ENCODE peak calls at places on chromosomes 2 and 18, in ten cellular contexts. One of them, this sample, is unnamed.

GRCh38 chr2:43707255-43707654 is 31.0 kb upstream of the C1GALT1C1L start:
- DNase-seq in stimulated activated CD8-positive, alpha-beta memory T cell treated with anti-CD3 and anti-CD28 coated beads, Interleukin-15, amount 100 ng/mL, for 24 hours: no peak
- DNase-seq in HTR-8/SVneo: peak
- DNase-seq in nephron progenitor cell: no peak
- DNase-seq in activated naive CD4-positive, alpha-beta T cell treated with Interleukin-2 at 50 U/mL for 16 hours: no peak
- DNase-seq in KBM-7: no peak
- DNase-seq in NCI-H2081: no peak
- DNase-seq in hepatocyte: no peak
- DNase-seq in omental fat pad: no peak
- DNase-seq in fibroblast of mammary gland: peak
- DNase-seq in this sample: no peak

GRCh38 chr2:88568179-88568578 is 59.1 kb downstream of the EIF2AK3 start:
- DNase-seq in KBM-7: no peak
- DNase-seq in stimulated activated CD8-positive, alpha-beta memory T cell treated with anti-CD3 and anti-CD28 coated beads, Interleukin-15, amount 100 ng/mL, for 24 hours: no peak
- DNase-seq in HTR-8/SVneo: no peak
- DNase-seq in nephron progenitor cell: no peak
- DNase-seq in NCI-H2081: no peak
- DNase-seq in hepatocyte: no peak
- DNase-seq in fibroblast of mammary gland: no peak
- DNase-seq in omental fat pad: no peak
- DNase-seq in activated naive CD4-positive, alpha-beta T cell treated with Interleukin-2 at 50 U/mL for 16 hours: no peak
- DNase-seq in this sample: no peak

GRCh38 chr18:59659486-59660187 is 37.6 kb downstream of the CCBE1 start:
- DNase-seq in NCI-H2081: no peak
- DNase-seq in hepatocyte: no peak
- DNase-seq in nephron progenitor cell: no peak
- DNase-seq in HTR-8/SVneo: no peak
- DNase-seq in fibroblast of mammary gland: no peak
- DNase-seq in activated naive CD4-positive, alpha-beta T cell treated with Interleukin-2 at 50 U/mL for 16 hours: no peak
- DNase-seq in stimulated activated CD8-positive, alpha-beta memory T cell treated with anti-CD3 and anti-CD28 coated beads, Interleukin-15, amount 100 ng/mL, for 24 hours: no peak
- DNase-seq in omental fat pad: no peak
- DNase-seq in KBM-7: no peak
- DNase-seq in this sample: no peak

GRCh38 chr2:157056200-157056676 is 201.3 kb upstream of the GALNT5 start:
- DNase-seq in NCI-H2081: no peak
- DNase-seq in hepatocyte: no peak
- DNase-seq in HTR-8/SVneo: no peak
- DNase-seq in nephron progenitor cell: no peak
- DNase-seq in fibroblast of mammary gland: peak
- DNase-seq in KBM-7: no peak
- DNase-seq in omental fat pad: no peak
- DNase-seq in stimulated activated CD8-positive, alpha-beta memory T cell treated with anti-CD3 and anti-CD28 coated beads, Interleukin-15, amount 100 ng/mL, for 24 hours: no peak
- DNase-seq in activated naive CD4-positive, alpha-beta T cell treated with Interleukin-2 at 50 U/mL for 16 hours: no peak
- DNase-seq in this sample: no peak

GRCh38 chr2:164824865-164825264 is 16.8 kb downstream of the COBLL1 start:
- DNase-seq in HTR-8/SVneo: no peak
- DNase-seq in hepatocyte: no peak
- DNase-seq in activated naive CD4-positive, alpha-beta T cell treated with Interleukin-2 at 50 U/mL for 16 hours: no peak
- DNase-seq in omental fat pad: no peak
- DNase-seq in stimulated activated CD8-positive, alpha-beta memory T cell treated with anti-CD3 and anti-CD28 coated beads, Interleukin-15, amount 100 ng/mL, for 24 hours: no peak
- DNase-seq in KBM-7: no peak
- DNase-seq in nephron progenitor cell: no peak
- DNase-seq in NCI-H2081: no peak
- DNase-seq in fibroblast of mammary gland: peak
- DNase-seq in this sample: no peak

GRCh38 chr2:219748673-219749570 is 121.5 kb downstream of the SLC4A3 start:
- DNase-seq in nephron progenitor cell: no peak
- DNase-seq in HTR-8/SVneo: no peak
- DNase-seq in KBM-7: no peak
- DNase-seq in stimulated activated CD8-positive, alpha-beta memory T cell treated with anti-CD3 and anti-CD28 coated beads, Interleukin-15, amount 100 ng/mL, for 24 hours: no peak
- DNase-seq in hepatocyte: no peak
- DNase-seq in activated naive CD4-positive, alpha-beta T cell treated with Interleukin-2 at 50 U/mL for 16 hours: no peak
- DNase-seq in omental fat pad: no peak
- DNase-seq in NCI-H2081: no peak
- DNase-seq in fibroblast of mammary gland: no peak
- DNase-seq in this sample: no peak

GRCh38 chr2:39845460-39846146 is 66.5 kb upstream of the THUMPD2 start:
- DNase-seq in omental fat pad: no peak
- DNase-seq in fibroblast of mammary gland: peak
- DNase-seq in nephron progenitor cell: no peak
- DNase-seq in stimulated activated CD8-positive, alpha-beta memory T cell treated with anti-CD3 and anti-CD28 coated beads, Interleukin-15, amount 100 ng/mL, for 24 hours: no peak
- DNase-seq in NCI-H2081: no peak
- DNase-seq in activated naive CD4-positive, alpha-beta T cell treated with Interleukin-2 at 50 U/mL for 16 hours: no peak
- DNase-seq in HTR-8/SVneo: no peak
- DNase-seq in KBM-7: no peak
- DNase-seq in hepatocyte: no peak
- DNase-seq in this sample: no peak

GRCh38 chr2:144162652-144163051 is 357.3 kb downstream of the ZEB2 start:
- DNase-seq in nephron progenitor cell: no peak
- DNase-seq in HTR-8/SVneo: peak
- DNase-seq in omental fat pad: no peak
- DNase-seq in hepatocyte: peak
- DNase-seq in stimulated activated CD8-positive, alpha-beta memory T cell treated with anti-CD3 and anti-CD28 coated beads, Interleukin-15, amount 100 ng/mL, for 24 hours: no peak
- DNase-seq in NCI-H2081: peak
- DNase-seq in activated naive CD4-positive, alpha-beta T cell treated with Interleukin-2 at 50 U/mL for 16 hours: peak
- DNase-seq in KBM-7: peak
- DNase-seq in fibroblast of mammary gland: no peak
- DNase-seq in this sample: peak

GRCh38 chr2:178219247-178219646 is 24.9 kb downstream of the OSBPL6 start:
- DNase-seq in NCI-H2081: no peak
- DNase-seq in omental fat pad: no peak
- DNase-seq in stimulated activated CD8-positive, alpha-beta memory T cell treated with anti-CD3 and anti-CD28 coated beads, Interleukin-15, amount 100 ng/mL, for 24 hours: no peak
- DNase-seq in nephron progenitor cell: no peak
- DNase-seq in hepatocyte: no peak
- DNase-seq in fibroblast of mammary gland: no peak
- DNase-seq in activated naive CD4-positive, alpha-beta T cell treated with Interleukin-2 at 50 U/mL for 16 hours: no peak
- DNase-seq in KBM-7: no peak
- DNase-seq in HTR-8/SVneo: no peak
- DNase-seq in this sample: peak

GRCh38 chr2:4862031-4862430 is 830.2 kb upstream of the SOX11 start:
- DNase-seq in stimulated activated CD8-positive, alpha-beta memory T cell treated with anti-CD3 and anti-CD28 coated beads, Interleukin-15, amount 100 ng/mL, for 24 hours: no peak
- DNase-seq in hepatocyte: no peak
- DNase-seq in nephron progenitor cell: no peak
- DNase-seq in omental fat pad: no peak
- DNase-seq in HTR-8/SVneo: no peak
- DNase-seq in NCI-H2081: no peak
- DNase-seq in KBM-7: no peak
- DNase-seq in fibroblast of mammary gland: no peak
- DNase-seq in activated naive CD4-positive, alpha-beta T cell treated with Interleukin-2 at 50 U/mL for 16 hours: no peak
- DNase-seq in this sample: no peak

GRCh38 chr18:12851709-12852108 is 32.3 kb downstream of the PTPN2 start:
- DNase-seq in KBM-7: no peak
- DNase-seq in nephron progenitor cell: no peak
- DNase-seq in hepatocyte: no peak
- DNase-seq in NCI-H2081: no peak
- DNase-seq in HTR-8/SVneo: no peak
- DNase-seq in stimulated activated CD8-positive, alpha-beta memory T cell treated with anti-CD3 and anti-CD28 coated beads, Interleukin-15, amount 100 ng/mL, for 24 hours: no peak
- DNase-seq in omental fat pad: no peak
- DNase-seq in fibroblast of mammary gland: peak
- DNase-seq in activated naive CD4-positive, alpha-beta T cell treated with Interleukin-2 at 50 U/mL for 16 hours: no peak
- DNase-seq in this sample: no peak

This sample was measured in H7.